ENCODE peak calls at places on chromosome 21, in eight cellular contexts. H is amniotic stem cell, N is NCI-H510A, X is amniotic epithelial cell, M is A172, F is HS-5, E is GM12865, P is KBM-7. G is an unnamed sample.

GRCh38 chr21:14382486-14382834 is 486 bp downstream of the HSPA13 start:
- DNase-seq in H (no peak), N (no peak), X (no peak), M (no peak), F (no peak), E (no peak), P (no peak), G (no peak)

GRCh38 chr21:39196838-39197237 is 13.6 kb upstream of the PSMG1 start:
- DNase-seq in H (no peak), N (no peak), X (no peak), M (no peak), F (no peak), E (no peak), P (no peak), G (no peak)

GRCh38 chr21:40165212-40165611 is 298.0 kb downstream of the PCP4 start:
- DNase-seq in H (no peak), N (no peak), X (no peak), M (no peak), F (no peak), E (no peak), P (no peak), G (no peak)

GRCh38 chr21:38802050-38803026 is 3.4 kb upstream of the ETS2 start:
- DNase-seq in H (no peak), N (no peak), X (no peak), M (no peak), F (no peak), E (no peak), P (no peak), G (no peak)

GRCh38 chr21:37380349-37381323 is 14.1 kb downstream of the DYRK1A start:
- DNase-seq in H (no peak), N (no peak), X (peak), M (peak), F (no peak), E (no peak), P (no peak), G (no peak)

GRCh38 chr21:37243961-37244360 is 23.2 kb downstream of the VPS26C start:
- DNase-seq in H (no peak), N (no peak), X (no peak), M (no peak), F (no peak), E (no peak), P (no peak), G (no peak)

GRCh38 chr21:46094401-46095105 is 3.4 kb upstream of the COL6A2 start:
- DNase-seq in H (no peak), N (no peak), X (no peak), M (no peak), F (no peak), E (no peak), P (no peak), G (no peak)

GRCh38 chr21:34221331-34222030 is 142.3 kb upstream of the KCNE2 start:
- DNase-seq in H (no peak), N (no peak), X (peak), M (no peak), F (no peak), E (no peak), P (no peak), G (no peak)

GRCh38 chr21:27586326-27586725 is 619.4 kb upstream of the ADAMTS5 start:
- DNase-seq in H (no peak), N (no peak), X (no peak), M (no peak), F (no peak), E (no peak), P (no peak), G (no peak)

GRCh38 chr21:17476006-17476405 is 36.8 kb upstream of the CXADR start:
- DNase-seq in H (no peak), N (no peak), X (peak), M (no peak), F (no peak), E (peak), P (no peak), G (no peak)

GRCh38 chr21:46024983-46025860 is 43.7 kb downstream of the COL6A1 start:
- DNase-seq in H (no peak), N (no peak), X (peak), M (peak), F (peak), E (no peak), P (no peak), G (no peak)

GRCh38 chr21:33015091-33015490 is 10.6 kb upstream of the OLIG2 start:
- DNase-seq in H (no peak), N (no peak), X (no peak), M (no peak), F (no peak), E (no peak), P (no peak), G (no peak)

GRCh38 chr21:31873275-31873695 is 465 bp downstream of the HUNK start:
- DNase-seq in H (no peak), N (no peak), X (no peak), M (no peak), F (no peak), E (no peak), P (peak), G (no peak)

GRCh38 chr21:21159253-21159899 is 161.2 kb downstream of the NCAM2 start:
- DNase-seq in H (no peak), N (no peak), X (no peak), M (no peak), F (no peak), E (no peak), P (no peak), G (no peak)

GRCh38 chr21:33762798-33763572 is 120.7 kb downstream of the ITSN1 start:
- DNase-seq in H (no peak), N (no peak), X (peak), M (peak), F (no peak), E (no peak), P (no peak), G (no peak)

GRCh38 chr21:41086551-41086950 is 81.4 kb upstream of the BACE2 start:
- DNase-seq in H (no peak), N (no peak), X (no peak), M (no peak), F (no peak), E (no peak), P (no peak), G (no peak)

GRCh38 chr21:43332461-43332860 is 94.5 kb downstream of the SIK1 start:
- DNase-seq in H (no peak), N (no peak), X (no peak), M (no peak), F (no peak), E (no peak), P (no peak), G (peak)

GRCh38 chr21:38661296-38662223 is 144.2 kb upstream of the ETS2 start:
- DNase-seq in H (no peak), N (no peak), X (peak), M (no peak), F (no peak), E (no peak), P (peak), G (peak)

GRCh38 chr21:44466351-44466954 is 11.1 kb downstream of the LRRC3 start:
- DNase-seq in H (no peak), N (no peak), X (no peak), M (no peak), F (no peak), E (no peak), P (no peak), G (no peak)

GRCh38 chr21:36124395-36124794 is 10.5 kb upstream of the CBR3 start:
- DNase-seq in H (no peak), N (no peak), X (no peak), M (no peak), F (no peak), E (no peak), P (no peak), G (no peak)

GRCh38 chr21:42129300-42130266 is 58.5 kb downstream of the UMODL1 start:
- DNase-seq in H (no peak), N (no peak), X (peak), M (no peak), F (no peak), E (peak), P (no peak), G (no peak)

GRCh38 chr21:45465105-45465504 is 60.1 kb downstream of the COL18A1 start:
- DNase-seq in H (no peak), N (no peak), X (no peak), M (no peak), F (no peak), E (peak), P (no peak), G (peak)

GRCh38 chr21:33948951-33949444 is 33.4 kb upstream of the ATP5PO start:
- DNase-seq in H (no peak), N (no peak), X (no peak), M (no peak), F (no peak), E (peak), P (no peak), G (no peak)

GRCh38 chr21:36992671-36993070 is 13.8 kb upstream of the RIPPLY3 start:
- DNase-seq in H (no peak), N (no peak), X (no peak), M (no peak), F (no peak), E (no peak), P (no peak), G (no peak)

GRCh38 chr21:38325216-38325615 is 68.4 kb downstream of the KCNJ15 start:
- DNase-seq in H (no peak), N (no peak), X (no peak), M (no peak), F (no peak), E (no peak), P (no peak), G (no peak)

GRCh38 chr21:41369105-41369914 is 7.5 kb downstream of the MX2 start:
- DNase-seq in H (no peak), N (no peak), X (no peak), M (no peak), F (no peak), E (peak), P (peak), G (peak)

GRCh38 chr21:46054031-46054430 is 43.9 kb upstream of the COL6A2 start:
- DNase-seq in H (no peak), N (no peak), X (no peak), M (no peak), F (no peak), E (no peak), P (no peak), G (no peak)

GRCh38 chr21:39712976-39713375 is 32.0 kb upstream of the IGSF5 start:
- DNase-seq in H (no peak), N (peak), X (no peak), M (no peak), F (no peak), E (no peak), P (no peak), G (no peak)

GRCh38 chr21:30434033-30434631 is 4.1 kb downstream of the KRTAP13-4 start:
- DNase-seq in H (no peak), N (no peak), X (peak), M (peak), F (peak), E (peak), P (peak), G (no peak)

GRCh38 chr21:39961251-39961650 is 94.0 kb downstream of the PCP4 start:
- DNase-seq in H (peak), N (no peak), X (no peak), M (no peak), F (no peak), E (no peak), P (no peak), G (no peak)

GRCh38 chr21:39016740-39017315 is 166.4 kb downstream of the PSMG1 start:
- DNase-seq in H (no peak), N (no peak), X (peak), M (no peak), F (no peak), E (peak), P (peak), G (no peak)

GRCh38 chr21:44892536-44893277 is 19.2 kb upstream of the PTTG1IP start:
- DNase-seq in H (no peak), N (no peak), X (peak), M (peak), F (no peak), E (peak), P (peak), G (peak)

GRCh38 chr21:33339135-33339534 is 14.4 kb downstream of the IFNAR1 start:
- DNase-seq in H (no peak), N (no peak), X (no peak), M (no peak), F (no peak), E (no peak), P (no peak), G (no peak)

GRCh38 chr21:36150192-36150711 is 6.4 kb upstream of the DOP1B start:
- DNase-seq in H (no peak), N (no peak), X (no peak), M (peak), F (no peak), E (peak), P (peak), G (no peak)

GRCh38 chr21:44702111-44702972 is 5.4 kb downstream of the KRTAP10-12 start:
- DNase-seq in H (no peak), N (no peak), X (no peak), M (no peak), F (no peak), E (no peak), P (no peak), G (peak)

GRCh38 chr21:46385846-46386725 is 62.1 kb downstream of the PCNT start:
- DNase-seq in H (no peak), N (no peak), X (no peak), M (no peak), F (no peak), E (no peak), P (no peak), G (no peak)

GRCh38 chr21:38913120-38913975 is 107.6 kb downstream of the ETS2 start:
- DNase-seq in H (no peak), N (peak), X (peak), M (no peak), F (no peak), E (no peak), P (no peak), G (peak)

GRCh38 chr21:38938343-38938742 is 132.6 kb downstream of the ETS2 start:
- DNase-seq in H (no peak), N (peak), X (no peak), M (peak), F (no peak), E (peak), P (peak), G (no peak)

G was measured in Right ventricle myocardium inferior.